ENCODE peak calls at places on chromosomes 16 and 17, in eight cellular contexts. One of them, this sample, is unnamed.

GRCh38 chr17:13016881-13017622 is 775 bp downstream of the ELAC2 start:
- DNase-seq in amygdala: no peak
- DNase-seq in hippocampal formation: no peak
- DNase-seq in stimulated activated CD8-positive, alpha-beta memory T cell treated with anti-CD3 and anti-CD28 coated beads, Interleukin-15, amount 100 ng/mL, for 24 hours: peak; percentile 9
- DNase-seq in stimulated activated CD4-positive, alpha-beta T cell treated with anti-CD3 and anti-CD28 coated beads, TNF-alpha, amount 100 ng/mL, for 24 hours: peak; percentile 20
- DNase-seq in epithelial cell of proximal tubule: no peak
- DNase-seq in epithelial cell of prostate: no peak
- DNase-seq in A673: no peak
- DNase-seq in this sample: no peak

GRCh38 chr17:77247048-77247541 is 106.3 kb downstream of the SEC14L1 start:
- DNase-seq in epithelial cell of proximal tubule: no peak
- DNase-seq in hippocampal formation: peak; percentile 49
- DNase-seq in stimulated activated CD8-positive, alpha-beta memory T cell treated with anti-CD3 and anti-CD28 coated beads, Interleukin-15, amount 100 ng/mL, for 24 hours: peak; percentile 88
- DNase-seq in epithelial cell of prostate: no peak
- DNase-seq in amygdala: peak; percentile 38
- DNase-seq in A673: peak; percentile 91
- DNase-seq in stimulated activated CD4-positive, alpha-beta T cell treated with anti-CD3 and anti-CD28 coated beads, TNF-alpha, amount 100 ng/mL, for 24 hours: peak; percentile 81
- DNase-seq in this sample: peak; percentile 56

GRCh38 chr17:77832180-77832560 is 126.3 kb upstream of the TNRC6C start:
- DNase-seq in hippocampal formation: no peak
- DNase-seq in stimulated activated CD4-positive, alpha-beta T cell treated with anti-CD3 and anti-CD28 coated beads, TNF-alpha, amount 100 ng/mL, for 24 hours: no peak
- DNase-seq in A673: no peak
- DNase-seq in epithelial cell of prostate: no peak
- DNase-seq in epithelial cell of proximal tubule: no peak
- DNase-seq in amygdala: no peak
- DNase-seq in stimulated activated CD8-positive, alpha-beta memory T cell treated with anti-CD3 and anti-CD28 coated beads, Interleukin-15, amount 100 ng/mL, for 24 hours: no peak
- DNase-seq in this sample: no peak

GRCh38 chr17:20073056-20073979 is 64.2 kb downstream of the SPECC1 start:
- DNase-seq in epithelial cell of prostate: no peak
- DNase-seq in stimulated activated CD4-positive, alpha-beta T cell treated with anti-CD3 and anti-CD28 coated beads, TNF-alpha, amount 100 ng/mL, for 24 hours: peak; percentile 24
- DNase-seq in stimulated activated CD8-positive, alpha-beta memory T cell treated with anti-CD3 and anti-CD28 coated beads, Interleukin-15, amount 100 ng/mL, for 24 hours: peak; percentile 5
- DNase-seq in hippocampal formation: peak; percentile 44
- DNase-seq in amygdala: no peak
- DNase-seq in epithelial cell of proximal tubule: no peak
- DNase-seq in A673: no peak
- DNase-seq in this sample: peak; percentile 27

GRCh38 chr16:50551243-50551642 is 3.0 kb downstream of the NKD1 start:
- DNase-seq in stimulated activated CD4-positive, alpha-beta T cell treated with anti-CD3 and anti-CD28 coated beads, TNF-alpha, amount 100 ng/mL, for 24 hours: no peak
- DNase-seq in hippocampal formation: no peak
- DNase-seq in stimulated activated CD8-positive, alpha-beta memory T cell treated with anti-CD3 and anti-CD28 coated beads, Interleukin-15, amount 100 ng/mL, for 24 hours: no peak
- DNase-seq in A673: no peak
- DNase-seq in epithelial cell of proximal tubule: no peak
- DNase-seq in amygdala: no peak
- DNase-seq in epithelial cell of prostate: no peak
- DNase-seq in this sample: no peak

GRCh38 chr17:76535788-76536510 is 1.6 kb downstream of the CYGB start:
- DNase-seq in A673: no peak
- DNase-seq in epithelial cell of proximal tubule: no peak
- DNase-seq in amygdala: no peak
- DNase-seq in stimulated activated CD4-positive, alpha-beta T cell treated with anti-CD3 and anti-CD28 coated beads, TNF-alpha, amount 100 ng/mL, for 24 hours: no peak
- DNase-seq in epithelial cell of prostate: no peak
- DNase-seq in hippocampal formation: no peak
- DNase-seq in stimulated activated CD8-positive, alpha-beta memory T cell treated with anti-CD3 and anti-CD28 coated beads, Interleukin-15, amount 100 ng/mL, for 24 hours: no peak
- DNase-seq in this sample: no peak

GRCh38 chr17:39740357-39741111 is 2.8 kb downstream of the GRB7 start:
- DNase-seq in A673: no peak
- DNase-seq in epithelial cell of proximal tubule: no peak
- DNase-seq in stimulated activated CD8-positive, alpha-beta memory T cell treated with anti-CD3 and anti-CD28 coated beads, Interleukin-15, amount 100 ng/mL, for 24 hours: no peak
- DNase-seq in hippocampal formation: no peak
- DNase-seq in amygdala: no peak
- DNase-seq in epithelial cell of prostate: peak; percentile 87
- DNase-seq in stimulated activated CD4-positive, alpha-beta T cell treated with anti-CD3 and anti-CD28 coated beads, TNF-alpha, amount 100 ng/mL, for 24 hours: no peak
- DNase-seq in this sample: no peak

GRCh38 chr17:2777242-2777867 is 18.9 kb upstream of the RAP1GAP2 start:
- DNase-seq in stimulated activated CD8-positive, alpha-beta memory T cell treated with anti-CD3 and anti-CD28 coated beads, Interleukin-15, amount 100 ng/mL, for 24 hours: no peak
- DNase-seq in epithelial cell of proximal tubule: no peak
- DNase-seq in hippocampal formation: no peak
- DNase-seq in amygdala: no peak
- DNase-seq in epithelial cell of prostate: no peak
- DNase-seq in A673: no peak
- DNase-seq in stimulated activated CD4-positive, alpha-beta T cell treated with anti-CD3 and anti-CD28 coated beads, TNF-alpha, amount 100 ng/mL, for 24 hours: no peak
- DNase-seq in this sample: no peak

GRCh38 chr17:64441772-64442549 is 7.0 kb upstream of the MILR1 start:
- DNase-seq in amygdala: peak; percentile 7
- DNase-seq in A673: no peak
- DNase-seq in stimulated activated CD8-positive, alpha-beta memory T cell treated with anti-CD3 and anti-CD28 coated beads, Interleukin-15, amount 100 ng/mL, for 24 hours: no peak
- DNase-seq in hippocampal formation: peak; percentile 6
- DNase-seq in epithelial cell of prostate: no peak
- DNase-seq in epithelial cell of proximal tubule: no peak
- DNase-seq in stimulated activated CD4-positive, alpha-beta T cell treated with anti-CD3 and anti-CD28 coated beads, TNF-alpha, amount 100 ng/mL, for 24 hours: peak; percentile 1
- DNase-seq in this sample: peak; percentile 55

GRCh38 chr16:30858829-30859423 is 35.0 kb downstream of the BCL7C start:
- DNase-seq in epithelial cell of prostate: no peak
- DNase-seq in A673: no peak
- DNase-seq in stimulated activated CD4-positive, alpha-beta T cell treated with anti-CD3 and anti-CD28 coated beads, TNF-alpha, amount 100 ng/mL, for 24 hours: no peak
- DNase-seq in stimulated activated CD8-positive, alpha-beta memory T cell treated with anti-CD3 and anti-CD28 coated beads, Interleukin-15, amount 100 ng/mL, for 24 hours: no peak
- DNase-seq in epithelial cell of proximal tubule: no peak
- DNase-seq in amygdala: no peak
- DNase-seq in hippocampal formation: no peak
- DNase-seq in this sample: no peak

GRCh38 chr17:61299517-61300513 is 99.8 kb upstream of the TBX2 start:
- DNase-seq in stimulated activated CD8-positive, alpha-beta memory T cell treated with anti-CD3 and anti-CD28 coated beads, Interleukin-15, amount 100 ng/mL, for 24 hours: no peak
- DNase-seq in hippocampal formation: no peak
- DNase-seq in stimulated activated CD4-positive, alpha-beta T cell treated with anti-CD3 and anti-CD28 coated beads, TNF-alpha, amount 100 ng/mL, for 24 hours: no peak
- DNase-seq in epithelial cell of proximal tubule: no peak
- DNase-seq in epithelial cell of prostate: no peak
- DNase-seq in amygdala: no peak
- DNase-seq in A673: no peak
- DNase-seq in this sample: no peak

GRCh38 chr16:62794724-62795123 is 758.5 kb upstream of the CDH8 start:
- DNase-seq in A673: no peak
- DNase-seq in epithelial cell of proximal tubule: no peak
- DNase-seq in stimulated activated CD8-positive, alpha-beta memory T cell treated with anti-CD3 and anti-CD28 coated beads, Interleukin-15, amount 100 ng/mL, for 24 hours: no peak
- DNase-seq in stimulated activated CD4-positive, alpha-beta T cell treated with anti-CD3 and anti-CD28 coated beads, TNF-alpha, amount 100 ng/mL, for 24 hours: no peak
- DNase-seq in epithelial cell of prostate: no peak
- DNase-seq in hippocampal formation: no peak
- DNase-seq in amygdala: no peak
- DNase-seq in this sample: no peak

GRCh38 chr16:53744449-53744848 is 40.5 kb downstream of the FTO start:
- DNase-seq in amygdala: no peak
- DNase-seq in stimulated activated CD8-positive, alpha-beta memory T cell treated with anti-CD3 and anti-CD28 coated beads, Interleukin-15, amount 100 ng/mL, for 24 hours: no peak
- DNase-seq in stimulated activated CD4-positive, alpha-beta T cell treated with anti-CD3 and anti-CD28 coated beads, TNF-alpha, amount 100 ng/mL, for 24 hours: no peak
- DNase-seq in A673: peak; percentile 31
- DNase-seq in epithelial cell of prostate: no peak
- DNase-seq in hippocampal formation: no peak
- DNase-seq in epithelial cell of proximal tubule: no peak
- DNase-seq in this sample: no peak

GRCh38 chr16:10552998-10553491 is 27.4 kb downstream of the EMP2 start:
- DNase-seq in epithelial cell of proximal tubule: no peak
- DNase-seq in hippocampal formation: no peak
- DNase-seq in amygdala: no peak
- DNase-seq in stimulated activated CD4-positive, alpha-beta T cell treated with anti-CD3 and anti-CD28 coated beads, TNF-alpha, amount 100 ng/mL, for 24 hours: peak; percentile 37
- DNase-seq in stimulated activated CD8-positive, alpha-beta memory T cell treated with anti-CD3 and anti-CD28 coated beads, Interleukin-15, amount 100 ng/mL, for 24 hours: peak; percentile 3
- DNase-seq in A673: no peak
- DNase-seq in epithelial cell of prostate: no peak
- DNase-seq in this sample: no peak